ENCODE peak calls at places on chromosomes 13 and 19, in seven cellular contexts. K is HFFc6; I is DMS53; C is activated CD8-positive, alpha-beta memory T cell treated with anti-CD3 and anti-CD28 coated beads, Interleukin-2, amount 50 U/mL, for 4 hours; H is posterior cingulate gyrus; M is osteocyte; U is glomerular endothelial cell. Y is an unnamed sample.

GRCh38 chr13:108924154-108924940 is 294.9 kb downstream of the MYO16 start:
- DNase-seq in K (peak; percentile 10), I (no peak), C (no peak), H (no peak), M (no peak), U (no peak), Y (no peak)

GRCh38 chr13:93721483-93721882 is 494.9 kb downstream of the GPC6 start:
- DNase-seq in K (no peak), I (no peak), C (no peak), H (no peak), M (no peak), U (no peak), Y (no peak)

GRCh38 chr19:17205237-17206140 is 9.7 kb upstream of the USE1 start:
- DNase-seq in K (peak; percentile 49), I (peak; percentile 69), C (peak; percentile 63), H (no peak), M (no peak), U (no peak), Y (no peak)

GRCh38 chr19:29379257-29379986 is 146.4 kb upstream of the VSTM2B start:
- DNase-seq in K (no peak), I (no peak), C (no peak), H (no peak), M (peak; percentile 64), U (no peak), Y (no peak)

GRCh38 chr19:8046569-8047165 is 5.9 kb upstream of the CCL25 start:
- DNase-seq in K (no peak), I (no peak), C (no peak), H (no peak), M (no peak), U (no peak), Y (no peak)

GRCh38 chr13:65606622-65607021 is 1623.5 kb downstream of the PCDH9 start:
- DNase-seq in K (peak; percentile 31), I (no peak), C (no peak), H (no peak), M (no peak), U (no peak), Y (no peak)

GRCh38 chr13:91292630-91293221 is 54.8 kb upstream of the MIR17HG start:
- DNase-seq in K (no peak), I (no peak), C (no peak), H (no peak), M (no peak), U (no peak), Y (no peak)

GRCh38 chr19:31269425-31270127 is 79.7 kb downstream of the TSHZ3 start:
- DNase-seq in K (no peak), I (no peak), C (no peak), H (no peak), M (no peak), U (no peak), Y (no peak)

GRCh38 chr13:107210216-107211010 is 642.5 kb upstream of the ARGLU1 start:
- DNase-seq in K (no peak), I (peak; percentile 91), C (no peak), H (no peak), M (no peak), U (peak; percentile 9), Y (no peak)

GRCh38 chr19:45455707-45456499 is 11.9 kb upstream of the FOSB start:
- DNase-seq in K (peak; percentile 99), I (peak; percentile 96), C (peak; percentile 75), H (no peak), M (peak; percentile 99), U (no peak), Y (peak; percentile 90)

Y was measured in GOT3.